ENCODE peak calls at places on chromosomes 6 and 20, in five cellular contexts. Z, T, A, J and R are unnamed samples.

GRCh38 chr6:55977959-55978358 is 102.6 kb upstream of the BMP5 start:
- DNase-seq in Z (no peak), T (no peak), A (no peak), J (no peak), R (no peak)

GRCh38 chr20:25273046-25273445 is 25.2 kb downstream of the PYGB start:
- DNase-seq in Z (no peak), T (peak), A (no peak), J (no peak), R (no peak)

GRCh38 chr20:22833851-22834250 is 201.3 kb upstream of the SSTR4 start:
- DNase-seq in Z (peak), T (no peak), A (no peak), J (no peak), R (no peak)

GRCh38 chr20:47063407-47063806 is 168.8 kb downstream of the EYA2 start:
- DNase-seq in Z (no peak), T (no peak), A (no peak), J (no peak), R (no peak)

GRCh38 chr6:138517635-138518034 is 18.3 kb upstream of the NHSL1 start:
- DNase-seq in Z (peak), T (peak), A (peak), J (no peak), R (peak)

GRCh38 chr6:161101517-161101916 is 109.9 kb downstream of the MAP3K4 start:
- DNase-seq in Z (no peak), T (no peak), A (no peak), J (no peak), R (peak)

GRCh38 chr6:18985061-18985460 is 597.9 kb downstream of the RNF144B start:
- DNase-seq in Z (no peak), T (no peak), A (no peak), J (no peak), R (no peak)

GRCh38 chr6:169837529-169838250 is 86.3 kb downstream of the ERMARD start:
- DNase-seq in Z (no peak), T (no peak), A (no peak), J (no peak), R (no peak)

GRCh38 chr6:31114540-31114876 is at the start of gene PSORS1C1:
- DNase-seq in Z (no peak), T (no peak), A (peak), J (no peak), R (peak)

GRCh38 chr6:119348308-119349040 is 1.1 kb downstream of the MAN1A1 start:
- DNase-seq in Z (peak), T (peak), A (peak), J (no peak), R (peak)

GRCh38 chr6:78810698-78811097 is 56.7 kb upstream of the IRAK1BP1 start:
- DNase-seq in Z (no peak), T (no peak), A (no peak), J (no peak), R (no peak)

GRCh38 chr6:117495873-117496272 is 13.4 kb downstream of the DCBLD1 start:
- DNase-seq in Z (no peak), T (no peak), A (no peak), J (no peak), R (no peak)

GRCh38 chr6:31630177-31630934 is 9.8 kb downstream of the PRRC2A start:
- DNase-seq in Z (no peak), T (no peak), A (no peak), J (no peak), R (no peak)

GRCh38 chr6:137734005-137734874 is 132.8 kb upstream of the TNFAIP3 start:
- DNase-seq in Z (no peak), T (no peak), A (no peak), J (no peak), R (no peak)

GRCh38 chr6:3451498-3451897 is 5.4 kb downstream of the SLC22A23 start:
- DNase-seq in Z (no peak), T (no peak), A (no peak), J (no peak), R (no peak)

GRCh38 chr20:32333181-32333987 is 24.7 kb upstream of the ASXL1 start:
- DNase-seq in Z (no peak), T (no peak), A (no peak), J (peak), R (no peak)
- H3K4me3 ChIP-seq in Z (no peak), T (no peak), A (no peak), J (no peak), R (no peak)

GRCh38 chr20:35826361-35826760 is 54.5 kb downstream of the PHF20 start:
- DNase-seq in Z (no peak), T (no peak), A (no peak), J (no peak), R (no peak)

GRCh38 chr20:35830264-35830663 is 58.4 kb downstream of the PHF20 start:
- DNase-seq in Z (no peak), T (no peak), A (no peak), J (no peak), R (no peak)

GRCh38 chr20:35828916-35829315 is 57.1 kb downstream of the PHF20 start:
- DNase-seq in Z (no peak), T (no peak), A (no peak), J (no peak), R (no peak)

GRCh38 chr20:35831029-35831428 is 59.2 kb downstream of the PHF20 start:
- DNase-seq in Z (no peak), T (no peak), A (no peak), J (no peak), R (no peak)

GRCh38 chr20:35828434-35828833 is 56.6 kb downstream of the PHF20 start:
- DNase-seq in Z (no peak), T (no peak), A (no peak), J (no peak), R (no peak)
- TF ChIP-seq CREB1 in Z (no peak), T (no peak), A (no peak), J (no peak), R (no peak)

GRCh38 chr6:87209812-87210211 is 54.4 kb downstream of the ZNF292 start:
- DNase-seq in Z (no peak), T (no peak), A (no peak), J (no peak), R (no peak)
- H3K4me3 ChIP-seq in Z (no peak), T (no peak), A (no peak), J (no peak), R (no peak)

GRCh38 chr20:34215711-34216381 is 25.4 kb upstream of the ASIP start:
- DNase-seq in Z (peak), T (peak), A (peak), J (no peak), R (peak)
- TF ChIP-seq CREB1 in Z (no peak), T (peak), A (no peak), J (no peak), R (peak)

GRCh38 chr6:27889275-27889627 is 22.9 kb downstream of the OR2B2 start:
- DNase-seq in Z (no peak), T (no peak), A (no peak), J (no peak), R (no peak)
- H3K4me3 ChIP-seq in Z (peak), T (peak), A (no peak), J (no peak), R (peak)

GRCh38 chr6:13091192-13091591 is 237.1 kb downstream of the TBC1D7 start:
- DNase-seq in Z (no peak), T (no peak), A (no peak), J (no peak), R (no peak)

GRCh38 chr6:13089296-13089994 is 238.9 kb downstream of the TBC1D7 start:
- DNase-seq in Z (no peak), T (no peak), A (no peak), J (no peak), R (no peak)
- TF ChIP-seq CREB1 in Z (no peak), T (no peak), A (no peak), J (no peak), R (no peak)

DNA sequence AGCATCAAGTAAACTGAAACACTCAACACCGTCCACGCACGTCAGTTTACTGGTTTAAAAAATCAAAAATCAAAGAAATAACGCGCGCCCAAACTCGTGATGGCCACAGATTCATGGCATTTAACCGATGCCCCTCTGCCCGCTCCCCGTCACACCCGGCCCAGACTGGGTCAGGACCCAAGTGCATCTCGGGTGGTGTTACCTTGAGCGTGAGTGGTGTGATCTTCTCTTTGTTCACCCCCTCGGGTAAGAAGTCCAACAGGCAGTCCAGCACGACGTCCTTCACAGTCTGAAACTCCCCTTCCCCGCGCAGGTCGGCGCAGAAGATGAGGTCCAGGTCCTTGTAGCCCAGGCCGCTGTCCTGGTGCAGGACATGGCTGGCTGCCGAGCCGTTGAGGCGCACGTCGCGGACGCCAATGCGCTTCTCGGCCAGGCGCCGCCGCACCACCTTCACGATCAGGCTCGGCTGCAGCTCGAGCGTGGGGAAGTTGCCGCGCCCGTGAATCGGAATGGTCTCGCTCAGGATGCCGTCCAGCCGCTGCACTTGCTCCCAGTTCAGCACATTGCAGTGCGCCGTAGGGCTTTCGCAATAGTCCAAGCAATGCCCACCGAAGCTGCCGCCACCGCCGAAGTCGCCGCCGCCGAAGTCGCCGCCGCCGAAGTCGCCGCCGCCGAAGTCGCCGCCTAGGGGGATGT is 945 bp downstream of the TENT5A start:
- DNase-seq in Z (no peak), T (peak), A (peak), J (no peak), R (peak)
- H3K4me3 ChIP-seq in Z (peak), T (peak), A (peak), J (peak), R (peak)